ENCODE peak calls at places on chromosomes 12 and 14, in eight cellular contexts. F is A549, V is testis, B is sigmoid colon, S is right lobe of liver, W is thyroid gland, J is heart left ventricle, H is tibial nerve. K is an unnamed sample.

GRCh38 chr12:29762637-29763300 is 21.0 kb downstream of the TMTC1 start:
- DNase-seq in B (peak; percentile 77), S (no peak), F (no peak), V (no peak), J (peak; percentile 72), H (no peak), W (no peak), K (no peak)

GRCh38 chr12:79250955-79251354 is 386.4 kb downstream of the SYT1 start:
- DNase-seq in H (no peak), F (no peak), S (no peak), W (no peak), B (no peak), J (no peak), V (no peak), K (no peak)

GRCh38 chr14:22850944-22851790 is 14.8 kb downstream of the MMP14 start:
- DNase-seq in H (peak; percentile 85), W (peak; percentile 59), V (peak; percentile 78), S (peak; percentile 78), B (peak; percentile 98), J (peak; percentile 96), F (no peak), K (peak; percentile 92)

GRCh38 chr12:4496145-4496838 is 42.4 kb upstream of the RAD51AP1 start:
- DNase-seq in H (no peak), V (no peak), B (no peak), F (no peak), S (no peak), J (no peak), W (no peak), K (no peak)

GRCh38 chr12:79662046-79662811 is 28.5 kb downstream of the PAWR start:
- DNase-seq in W (no peak), B (no peak), V (no peak), F (no peak), S (no peak), J (no peak), H (no peak), K (no peak)

GRCh38 chr12:88726806-88727722 is 146.8 kb upstream of the KITLG start:
- DNase-seq in V (no peak), F (no peak), H (no peak), S (no peak), W (no peak), B (no peak), J (no peak), K (no peak)

GRCh38 chr12:1913377-1914115 is 4.9 kb downstream of the CACNA2D4 start:
- DNase-seq in B (no peak), S (no peak), W (no peak), J (no peak), F (no peak), H (peak; percentile 2), V (peak; percentile 5), K (peak; percentile 17)

GRCh38 chr12:2856051-2856450 is 788 bp downstream of the TEX52 start:
- DNase-seq in F (no peak), B (no peak), J (no peak), W (no peak), H (no peak), V (no peak), S (no peak), K (no peak)

GRCh38 chr14:56463491-56463890 is 116.1 kb upstream of the TMEM260 start:
- DNase-seq in V (no peak), B (no peak), F (no peak), S (no peak), W (no peak), J (no peak), H (no peak), K (no peak)

GRCh38 chr14:26128931-26129674 is 468.7 kb downstream of the NOVA1 start:
- DNase-seq in B (no peak), H (no peak), S (no peak), F (no peak), V (no peak), J (no peak), W (no peak), K (no peak)

GRCh38 chr12:117671734-117672133 is 297.1 kb downstream of the KSR2 start:
- DNase-seq in B (no peak), W (peak; percentile 56), H (peak; percentile 25), V (peak; percentile 58), F (peak; percentile 71), S (peak; percentile 48), J (no peak), K (no peak)

GRCh38 chr14:91454580-91454979 is 37.0 kb upstream of the CCDC88C start:
- DNase-seq in W (no peak), B (no peak), F (no peak), V (no peak), S (no peak), J (no peak), H (no peak), K (no peak)

GRCh38 chr12:70646850-70647249 is 9.6 kb upstream of the PTPRB start:
- DNase-seq in V (no peak), J (no peak), B (no peak), F (no peak), H (no peak), S (no peak), W (no peak), K (no peak)

GRCh38 chr14:100644784-100645183 is 57.6 kb upstream of the BEGAIN start:
- DNase-seq in F (no peak), J (no peak), H (no peak), V (no peak), S (no peak), B (no peak), W (no peak), K (no peak)

GRCh38 chr14:65356327-65356836 is 56.1 kb upstream of the FUT8 start:
- DNase-seq in W (no peak), B (no peak), F (peak; percentile 41), H (no peak), S (no peak), J (no peak), V (no peak), K (peak; percentile 72)

GRCh38 chr12:1047898-1048660 is 57.1 kb downstream of the ERC1 start:
- DNase-seq in S (no peak), W (no peak), H (no peak), J (no peak), V (peak; percentile 45), B (no peak), F (no peak), K (no peak)

DNA sequence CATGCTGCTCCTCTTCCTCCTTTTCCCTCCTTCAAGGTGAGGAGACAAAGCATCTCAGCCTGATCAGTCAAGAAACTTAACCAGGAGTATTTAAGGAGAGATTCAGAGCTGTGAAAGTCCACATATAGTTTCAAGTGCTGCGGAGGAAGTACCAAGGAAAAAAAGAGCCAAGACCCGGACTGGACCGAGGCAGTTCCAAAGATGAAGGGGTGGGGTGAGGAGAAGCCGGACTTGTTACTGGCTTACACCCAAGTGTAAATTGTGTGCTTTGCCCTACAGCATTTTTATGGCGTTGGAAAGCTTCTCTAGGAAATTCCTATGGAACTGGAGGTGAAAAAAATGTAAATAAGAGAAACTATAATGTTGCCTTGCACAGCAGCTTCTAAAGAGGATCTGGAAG is 263.1 kb downstream of the GRIN2B start:
- DNase-seq in B (no peak), S (no peak), H (no peak), J (no peak), V (no peak), W (no peak), F (no peak), K (peak; percentile 27)
- TF ChIP-seq POLR2A in B (no peak), S (no peak), H (no peak), J (no peak), V (no peak), W (no peak), F (no peak), K (no peak)

DNA sequence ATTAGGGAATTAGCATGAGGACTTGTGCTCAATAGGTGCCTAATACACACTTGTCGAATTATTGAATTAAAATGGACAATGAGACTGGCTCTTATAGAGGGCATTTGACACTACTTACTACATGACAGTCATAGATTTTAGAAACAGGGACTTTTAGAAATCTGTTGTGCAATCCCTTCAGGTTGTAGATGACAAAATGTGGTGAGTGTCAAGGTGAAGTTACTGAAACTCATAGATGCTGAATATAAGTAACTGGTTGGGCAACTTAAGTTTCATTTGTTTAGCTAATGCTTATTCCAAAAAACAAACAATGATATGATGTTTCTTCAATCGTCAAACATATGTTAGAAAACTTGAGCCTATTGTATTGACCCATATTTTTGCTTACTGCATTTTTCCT is 12.9 kb upstream of the PEX5 start:
- DNase-seq in H (no peak), S (no peak), B (no peak), F (no peak), J (no peak), V (no peak), W (no peak), K (no peak)
- H3K9me3 ChIP-seq in H (no peaks in the 10 kb centered on the region), S (no peaks in the 10 kb centered on the region), B (no peaks in the 10 kb centered on the region), F (peaks cover 46% of the 10 kb centered on the region), J (no peaks in the 10 kb centered on the region), V (no peaks in the 10 kb centered on the region), W (no peaks in the 10 kb centered on the region), K (peaks cover 8% of the 10 kb centered on the region)

GRCh38 chr12:115183752-115184151 is 499.8 kb upstream of the TBX3 start:
- DNase-seq in J (no peak), B (no peak), V (no peak), S (no peak), H (no peak), W (no peak), F (no peak), K (no peak)

GRCh38 chr12:115176741-115177400 is 492.9 kb upstream of the TBX3 start:
- DNase-seq in B (no peak), S (no peak), F (no peak), J (no peak), V (no peak), H (no peak), W (no peak), K (no peak)

GRCh38 chr12:115177899-115178298 is 493.9 kb upstream of the TBX3 start:
- DNase-seq in B (no peak), H (no peak), F (no peak), V (no peak), S (no peak), W (no peak), J (no peak), K (no peak)

GRCh38 chr12:115185529-115185928 is 501.6 kb upstream of the TBX3 start:
- DNase-seq in S (no peak), J (no peak), W (no peak), B (no peak), F (no peak), H (no peak), V (no peak), K (no peak)

GRCh38 chr12:115182239-115182638 is 498.3 kb upstream of the TBX3 start:
- DNase-seq in F (no peak), J (no peak), V (no peak), W (no peak), S (no peak), B (no peak), H (no peak), K (no peak)
- H3K27ac ChIP-seq in F (no peak overlapping the region), J (no peak overlapping the region), V (no peak overlapping the region), W (no peak overlapping the region), S (no peak overlapping the region), B (no peak overlapping the region), H (no peak overlapping the region), K (no peak overlapping the region)

DNA sequence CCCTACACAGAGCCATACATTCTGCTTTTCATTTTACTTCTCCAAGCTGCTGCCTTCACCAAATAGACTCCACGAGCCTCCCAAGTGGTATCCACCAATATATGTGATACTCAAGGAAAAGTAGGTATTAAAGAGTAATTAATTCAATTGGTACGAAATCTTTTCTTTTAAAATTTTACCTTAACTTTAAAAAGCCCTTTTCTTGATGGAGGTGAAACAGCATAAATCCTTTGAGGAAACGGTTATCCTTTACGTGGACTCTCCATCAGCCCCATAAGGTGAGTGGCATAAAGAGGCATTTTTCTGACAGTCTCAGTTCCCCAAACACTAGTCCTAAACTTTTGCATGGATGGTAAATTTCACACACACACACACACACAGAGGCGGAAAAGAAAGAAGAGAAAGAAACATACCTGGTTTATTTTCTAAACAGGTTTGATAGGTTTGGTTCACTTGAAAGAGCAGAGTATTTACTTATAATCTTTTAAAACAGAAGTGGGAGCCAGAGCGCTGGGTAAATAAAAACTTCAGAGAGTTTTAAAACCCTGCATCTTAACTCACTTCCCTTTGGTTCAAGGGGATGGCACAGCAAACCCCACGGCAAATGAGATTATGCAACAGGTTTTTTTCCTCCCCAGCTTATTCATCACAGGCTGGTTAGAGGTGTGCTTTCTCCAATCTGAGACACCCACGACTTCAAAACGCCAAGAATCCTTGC is 1.9 kb downstream of the DUSP16 start:
- DNase-seq in F (peak; percentile 71), S (no peak), J (peak; percentile 32), H (peak; percentile 63), W (peak; percentile 57), B (peak; percentile 81), V (peak; percentile 58), K (peak; percentile 74)
- TF ChIP-seq POLR2A in F (no peak), S (peak; percentile 88), J (peak; percentile 6), H (peak; percentile 70), W (peak; percentile 33), B (peak; percentile 58), V (no peak), K (no peak)